ENCODE peak calls at places on chromosome 17, in ten cellular contexts. C, L, J, U, R, T, I, Y, Q and K are unnamed samples.

GRCh38 chr17:18219016-18219415 is 6.4 kb upstream of the LLGL1 start:
- DNase-seq in L (no peak), Q (no peak), Y (no peak), I (peak), R (no peak), J (peak), T (no peak), C (no peak), U (no peak), K (no peak)

GRCh38 chr17:14693382-14693781 is 392.5 kb downstream of the HS3ST3B1 start:
- DNase-seq in L (no peak), T (no peak), J (no peak), Y (no peak), R (no peak), C (no peak), I (no peak), Q (no peak), U (no peak), K (no peak)

GRCh38 chr17:57138956-57139576 is 54.0 kb downstream of the AKAP1 start:
- DNase-seq in T (no peak), J (no peak), I (no peak), R (no peak), Y (no peak), Q (no peak), U (no peak), L (no peak), C (no peak), K (no peak)

GRCh38 chr17:81832608-81833159 is 407 bp downstream of the MCRIP1 start:
- DNase-seq in J (no peak), U (no peak), Y (peak), C (peak), Q (no peak), T (no peak), L (no peak), R (no peak), I (peak), K (no peak)

GRCh38 chr17:27526603-27527002 is 70.4 kb downstream of the KSR1 start:
- DNase-seq in U (peak), Q (no peak), I (no peak), R (no peak), L (no peak), T (no peak), C (peak), Y (no peak), J (no peak), K (no peak)

GRCh38 chr17:54626146-54626703 is 274.4 kb upstream of the TOM1L1 start:
- DNase-seq in Y (no peak), J (no peak), I (no peak), T (no peak), C (no peak), R (no peak), L (no peak), U (no peak), Q (no peak), K (no peak)

GRCh38 chr17:63275318-63275967 is 170.7 kb downstream of the CYB561 start:
- DNase-seq in U (no peak), L (no peak), T (no peak), J (peak), I (peak), C (peak), R (peak), Q (no peak), Y (no peak), K (no peak)

GRCh38 chr17:72700226-72700625 is 392.3 kb downstream of the SLC39A11 start:
- DNase-seq in I (no peak), T (no peak), J (no peak), Y (no peak), Q (no peak), L (no peak), R (no peak), U (no peak), C (no peak), K (no peak)

GRCh38 chr17:81419886-81420768 is 24.9 kb downstream of the BAHCC1 start:
- DNase-seq in J (no peak), Y (no peak), C (no peak), L (no peak), T (no peak), U (no peak), I (no peak), Q (no peak), R (no peak), K (no peak)

GRCh38 chr17:7014995-7015586 is 2.7 kb downstream of the RNASEK start:
- DNase-seq in L (peak), Y (peak), T (no peak), R (no peak), J (peak), Q (peak), I (peak), U (no peak), C (peak), K (no peak)

GRCh38 chr17:16378631-16379282 is 2.1 kb upstream of the UBB start:
- DNase-seq in L (no peak), U (no peak), Q (no peak), R (no peak), Y (no peak), I (no peak), C (no peak), T (no peak), J (no peak), K (no peak)

GRCh38 chr17:81494984-81495383 is 17.6 kb downstream of the ACTG1 start:
- DNase-seq in J (no peak), C (no peak), U (no peak), Q (no peak), R (no peak), I (no peak), Y (no peak), T (no peak), L (no peak), K (no peak)

GRCh38 chr17:7677388-7678067 is 9.8 kb downstream of the TP53 start:
- DNase-seq in U (no peak), I (no peak), C (no peak), Q (no peak), J (no peak), Y (no peak), T (no peak), L (no peak), R (no peak), K (no peak)

GRCh38 chr17:14432058-14432457 is 131.2 kb downstream of the HS3ST3B1 start:
- DNase-seq in T (no peak), C (no peak), L (no peak), R (no peak), J (no peak), Q (no peak), U (no peak), Y (no peak), I (no peak), K (no peak)

GRCh38 chr17:59851431-59852375 is 41.0 kb downstream of the TUBD1 start:
- DNase-seq in U (no peak), T (no peak), Y (no peak), C (no peak), R (no peak), J (peak), I (peak), Q (no peak), L (no peak), K (no peak)

GRCh38 chr17:40953876-40954275 is 12.9 kb downstream of the KRT39 start:
- DNase-seq in J (peak), I (no peak), Q (no peak), L (no peak), R (peak), T (no peak), U (no peak), Y (no peak), C (no peak), K (no peak)

GRCh38 chr17:68344701-68345136 is 53.4 kb downstream of the ARSG start:
- DNase-seq in L (peak), R (no peak), Y (peak), T (no peak), J (peak), Q (peak), U (no peak), C (no peak), I (no peak), K (no peak)

GRCh38 chr17:30950669-30951399 is 20.0 kb upstream of the RNF135 start:
- DNase-seq in L (no peak), R (no peak), Q (no peak), J (peak), Y (no peak), C (no peak), I (peak), U (no peak), T (peak), K (peak)

GRCh38 chr17:74864866-74865395 is 5.2 kb upstream of the GRIN2C start:
- DNase-seq in R (peak), I (peak), U (peak), T (peak), L (peak), J (peak), C (peak), Y (peak), Q (peak), K (peak)

GRCh38 chr17:80649672-80650338 is 105.2 kb downstream of the RPTOR start:
- DNase-seq in J (peak), Q (peak), I (peak), R (peak), C (peak), L (peak), T (peak), Y (peak), U (peak), K (no peak)

GRCh38 chr17:40317345-40317873 is 8.4 kb downstream of the RARA start:
- DNase-seq in L (no peak), J (peak), Y (no peak), U (peak), I (peak), T (no peak), R (no peak), C (no peak), Q (no peak), K (peak)

GRCh38 chr17:81502471-81503017 is 10.1 kb downstream of the ACTG1 start:
- DNase-seq in L (no peak), Q (no peak), Y (no peak), J (no peak), R (no peak), I (no peak), U (no peak), C (no peak), T (no peak), K (no peak)

GRCh38 chr17:42653179-42654124 is 5.6 kb upstream of the TUBG2 start:
- DNase-seq in Q (no peak), L (no peak), U (peak), I (peak), T (no peak), C (no peak), Y (no peak), R (no peak), J (no peak), K (no peak)

GRCh38 chr17:45073414-45074070 is 12.4 kb downstream of the NMT1 start:
- DNase-seq in Q (no peak), J (no peak), T (no peak), U (no peak), C (no peak), Y (no peak), L (no peak), I (no peak), R (no peak), K (no peak)